ENCODE peak calls at places on chromosomes 2 and 18, in ten cellular contexts. I is IMR-90; B is neural progenitor cell; C is fibroblast of lung; J is colonic mucosa; K is endothelial cell of umbilical vein; A is naive thymus-derived CD4-positive, alpha-beta T cell; N is mucosa of descending colon; F is PC-9; E is right atrium auricular region. R is an unnamed sample. For H3K36me3 and H3K4me1, the result is how much of the 10 kb centered on the place peaks cover.

GRCh38 chr18:11500153-11501122 is 109.0 kb upstream of the SLC35G4 start:
- DNase-seq in K (peak), C (peak), J (no peak), B (no peak), F (peak), I (peak), N (no peak), E (no peak), A (no peak), R (peak)

GRCh38 chr18:76519156-76519549 is 24.1 kb upstream of the ZNF516 start:
- DNase-seq in F (no peak), K (peak), A (no peak), J (no peak), C (peak), B (peak), I (no peak), E (no peak), N (no peak), R (no peak)

GRCh38 chr2:227655454-227655853 is 11.2 kb upstream of the SCYGR5 start:
- DNase-seq in I (peak), N (no peak), C (peak), B (no peak), J (no peak), E (no peak), K (peak), F (peak), A (no peak), R (peak)

GRCh38 chr2:168244318-168244717 is 3.1 kb downstream of the STK39 start:
- DNase-seq in C (peak), N (peak), I (no peak), A (peak), E (no peak), K (no peak), F (no peak), B (no peak), J (peak), R (peak)

GRCh38 chr2:200274116-200275075 is 32.1 kb upstream of the SPATS2L start:
- DNase-seq in I (peak), E (no peak), A (no peak), K (no peak), B (peak), F (no peak), C (no peak), J (no peak), N (no peak), R (no peak)

GRCh38 chr2:131045286-131045924 is 47.9 kb downstream of the FAM168B start:
- DNase-seq in N (no peak), E (no peak), C (no peak), B (no peak), F (no peak), K (no peak), I (no peak), J (no peak), A (no peak), R (no peak)

GRCh38 chr2:209525834-209526281 is 102.0 kb downstream of the MAP2 start:
- DNase-seq in I (peak), E (no peak), N (no peak), K (peak), J (no peak), B (no peak), F (no peak), A (peak), C (peak), R (peak)

GRCh38 chr18:47166235-47166634 is 9.9 kb downstream of the IER3IP1 start:
- DNase-seq in A (no peak), K (no peak), E (no peak), B (no peak), F (no peak), J (no peak), I (no peak), C (no peak), N (no peak), R (no peak)

GRCh38 chr2:223852281-223852795 is 15.0 kb upstream of the AP1S3 start:
- DNase-seq in I (no peak), B (no peak), E (no peak), J (no peak), A (no peak), K (no peak), N (no peak), C (no peak), F (no peak), R (no peak)

GRCh38 chr18:8349608-8350323 is 259.5 kb upstream of the RAB12 start:
- DNase-seq in I (no peak), A (no peak), F (no peak), K (no peak), N (no peak), J (no peak), C (no peak), B (no peak), E (no peak), R (no peak)

GRCh38 chr2:132550285-132550684 is 119.7 kb downstream of the LYPD1 start:
- DNase-seq in A (no peak), J (no peak), K (no peak), C (no peak), F (no peak), B (no peak), E (no peak), I (no peak), N (no peak), R (peak)

GRCh38 chr2:62334440-62335058 is 138.6 kb downstream of the B3GNT2 start:
- DNase-seq in C (no peak), F (no peak), E (no peak), B (no peak), N (no peak), A (no peak), I (no peak), J (no peak), K (no peak), R (no peak)

GRCh38 chr2:139721454-139721995 is 941.3 kb upstream of the NXPH2 start:
- DNase-seq in K (no peak), J (no peak), I (no peak), N (no peak), A (no peak), E (no peak), C (no peak), B (peak), F (no peak), R (no peak)

GRCh38 chr2:104026726-104027125 is 827.2 kb upstream of the POU3F3 start:
- DNase-seq in F (no peak), E (no peak), A (no peak), I (no peak), K (no peak), J (no peak), N (no peak), B (peak), C (no peak), R (no peak)

GRCh38 chr2:168256448-168256847 is 9.1 kb upstream of the STK39 start:
- DNase-seq in K (no peak), N (peak), F (no peak), E (no peak), I (no peak), A (no peak), B (no peak), J (peak), C (no peak), R (no peak)

GRCh38 chr2:71583876-71584275 is 130.5 kb downstream of the DYSF start:
- DNase-seq in F (no peak), I (no peak), J (no peak), A (no peak), B (no peak), K (no peak), E (no peak), N (no peak), C (no peak), R (no peak)
- H3K36me3 ChIP-seq in F (under half), I (under half), J (under half), A (under half), B (under half), K (under half), E (under half), N (under half), C (under half), R (under half)

DNA sequence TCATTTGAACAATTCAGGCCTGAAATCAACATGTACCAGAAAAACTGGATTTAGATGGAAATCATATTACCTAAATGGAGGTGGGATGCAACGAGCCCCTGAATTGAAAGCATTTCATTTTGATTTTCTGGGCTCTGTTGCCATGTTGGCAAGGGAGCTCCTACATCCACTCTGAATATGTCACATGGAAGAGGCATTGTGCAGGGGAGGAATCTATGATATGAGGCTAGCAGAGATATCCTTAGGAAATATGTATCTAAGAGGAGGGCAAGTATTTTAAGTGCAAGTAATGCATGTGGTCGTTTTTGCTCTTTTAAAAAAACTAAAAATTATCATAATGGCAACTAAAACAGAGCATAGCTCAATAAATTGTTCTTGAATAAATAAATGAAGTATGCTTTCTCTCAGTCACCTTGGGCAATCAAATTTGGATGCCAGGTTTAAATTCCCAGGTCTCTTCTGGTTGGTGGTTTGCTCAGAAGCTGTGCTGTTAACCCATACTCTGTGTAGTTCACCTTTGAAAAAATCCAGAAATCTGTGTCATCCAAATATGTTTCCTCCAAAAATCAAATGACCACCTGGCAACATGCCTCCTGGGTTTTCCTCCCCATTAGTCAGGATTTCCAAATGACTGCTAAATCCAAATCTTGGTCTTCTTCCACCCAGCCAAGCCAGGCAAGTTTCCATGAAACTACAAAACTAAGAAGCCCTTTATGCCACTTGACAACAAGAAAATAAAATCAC is 6.5 kb upstream of the LGALSL start:
- DNase-seq in C (no peak), B (no peak), A (no peak), E (no peak), K (no peak), J (no peak), I (no peak), N (no peak), F (no peak), R (no peak)
- H3K4me1 ChIP-seq in C (under half), B (under half), A (under half), E (under half), K (under half), J (under half), I (under half), N (under half), F (under half), R (under half)

GRCh38 chr2:73255907-73256617 is 22.0 kb downstream of the CCT7 start:
- DNase-seq in C (no peak), K (no peak), F (no peak), A (no peak), E (no peak), N (no peak), I (no peak), J (no peak), B (peak), R (no peak)

GRCh38 chr2:73256618-73256922 is 22.5 kb downstream of the CCT7 start:
- DNase-seq in B (peak), E (no peak), C (no peak), J (no peak), K (no peak), N (no peak), F (no peak), A (no peak), I (no peak), R (no peak)

GRCh38 chr2:73258186-73258912 is 24.2 kb downstream of the CCT7 start:
- DNase-seq in K (no peak), J (no peak), B (no peak), E (no peak), F (no peak), C (no peak), N (no peak), A (no peak), I (no peak), R (no peak)

GRCh38 chr2:73257425-73258125 is 23.5 kb downstream of the CCT7 start:
- DNase-seq in K (no peak), J (peak), A (peak), B (no peak), F (no peak), N (peak), C (no peak), E (no peak), I (no peak), R (no peak)

DNA sequence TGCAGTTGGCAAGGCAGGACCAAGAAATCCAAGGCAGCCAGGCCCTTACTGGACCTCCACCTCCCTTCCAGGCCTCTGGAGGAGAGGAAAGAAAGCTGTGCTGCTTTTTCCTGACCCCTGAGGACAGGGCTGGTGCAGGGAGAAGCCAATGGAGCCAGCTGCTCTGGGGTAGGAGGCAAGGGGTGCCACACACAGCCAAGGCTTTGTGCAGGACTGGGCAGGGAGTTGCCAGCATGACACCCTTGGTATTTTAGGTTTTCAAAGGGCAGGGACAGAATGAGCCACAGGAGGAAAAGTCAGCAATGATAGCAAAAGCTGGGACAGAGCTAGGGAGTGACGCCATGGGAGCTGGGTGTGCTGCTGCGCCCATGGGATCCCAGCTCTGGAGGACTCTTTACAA is 22.9 kb downstream of the CCT7 start:
- DNase-seq in B (no peak), K (no peak), N (no peak), F (no peak), I (no peak), C (no peak), J (no peak), A (no peak), E (no peak), R (no peak)
- H3K36me3 ChIP-seq in B (under half), K (under half), N (under half), F (under half), I (under half), C (under half), J (under half), A (under half), E (under half), R (under half)

DNA sequence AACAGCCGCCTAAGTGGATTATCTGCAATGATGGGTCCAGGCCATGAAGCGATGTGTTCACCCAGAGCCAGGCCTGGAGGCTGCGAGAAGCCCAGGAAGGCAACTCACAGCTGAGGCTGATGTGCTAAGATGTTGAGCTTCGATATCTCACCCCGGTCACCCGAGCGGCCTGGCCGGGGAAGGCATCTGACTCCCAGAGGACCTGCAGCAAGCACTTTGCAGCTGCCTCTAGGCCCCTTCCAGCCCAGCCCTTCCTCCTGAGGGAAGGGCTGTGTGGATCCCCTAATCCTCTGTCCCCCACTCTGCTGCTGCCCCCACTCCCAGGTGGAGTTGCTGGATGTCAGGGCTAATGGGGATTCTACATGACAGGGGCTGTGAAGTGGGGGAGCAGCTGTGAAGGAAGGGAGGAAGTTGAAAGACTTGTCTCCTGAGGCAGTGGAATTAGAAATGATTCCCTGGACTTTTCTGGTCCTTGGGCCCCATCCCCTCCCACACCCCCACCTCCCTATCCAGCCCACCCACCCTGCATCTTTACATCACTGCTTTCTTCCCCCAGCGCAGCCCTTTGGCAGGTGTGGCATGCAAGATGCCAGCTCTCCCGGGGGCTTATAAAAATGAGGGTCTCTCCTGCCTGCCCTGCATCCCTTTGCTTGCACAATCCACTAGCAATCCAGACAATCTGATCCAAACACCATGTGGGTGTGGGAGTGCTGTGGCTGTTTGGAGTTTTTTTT is 4.3 kb downstream of the ATP6V1B1 start:
- DNase-seq in A (no peak), N (no peak), I (no peak), B (peak), J (no peak), C (no peak), E (no peak), K (no peak), F (no peak), R (no peak)
- H3K4me1 ChIP-seq in A (under half), N (under half), I (under half), B (half or more), J (under half), C (under half), E (under half), K (under half), F (under half), R (under half)